ENCODE peak calls at places on chromosomes 3 and 15, in five cellular contexts. L is small intestine, P is psoas muscle, D is AG04450, O is left ventricle myocardium inferior. C is an unnamed sample. For H3K9me3, the result is how much of the 10 kb centered on the place peaks cover.

GRCh38 chr15:98906712-98907083 is 100.9 kb downstream of the PGPEP1L start:
- DNase-seq in L (no peak), P (peak), D (no peak), O (peak), C (no peak)

GRCh38 chr15:71151061-71151460 is 35.8 kb downstream of the THSD4 start:
- DNase-seq in L (no peak), P (no peak), D (no peak), O (no peak), C (no peak)

GRCh38 chr3:98994128-98994762 is 92.8 kb upstream of the DCBLD2 start:
- DNase-seq in L (peak), P (no peak), D (peak), O (no peak), C (no peak)

GRCh38 chr3:197369545-197369944 is 71.1 kb upstream of the DLG1 start:
- DNase-seq in L (no peak), P (no peak), D (no peak), O (no peak), C (no peak)

GRCh38 chr3:104785966-104786365 is 580.7 kb upstream of the ALCAM start:
- DNase-seq in L (no peak), P (no peak), D (no peak), O (no peak), C (no peak)

GRCh38 chr3:53026423-53027162 is 19.3 kb downstream of the SFMBT1 start:
- DNase-seq in L (no peak), P (no peak), D (no peak), O (no peak), C (no peak)

GRCh38 chr3:41900265-41900664 is 61.6 kb downstream of the ULK4 start:
- DNase-seq in L (no peak), P (no peak), D (no peak), O (no peak), C (no peak)

GRCh38 chr15:82098674-82099073 is 52.9 kb upstream of the MEX3B start:
- DNase-seq in L (no peak), P (no peak), D (no peak), O (no peak), C (no peak)

GRCh38 chr15:74320358-74321247 is 46.8 kb downstream of the CYP11A1 start:
- DNase-seq in L (peak), P (peak), D (no peak), O (peak), C (no peak)

GRCh38 chr3:24123596-24123995 is 178.5 kb downstream of the NR1D2 start:
- DNase-seq in L (no peak), P (no peak), D (no peak), O (no peak), C (no peak)

GRCh38 chr3:115986555-115987207 is 363.4 kb downstream of the GAP43 start:
- DNase-seq in L (no peak), P (no peak), D (no peak), O (no peak), C (no peak)

GRCh38 chr3:196322-197153 is at the start of gene CHL1:
- DNase-seq in L (no peak), P (no peak), D (no peak), O (no peak), C (no peak)

GRCh38 chr3:112126501-112126900 is 6.5 kb downstream of the GCSAM start:
- DNase-seq in L (no peak), P (no peak), D (no peak), O (no peak), C (no peak)

DNA sequence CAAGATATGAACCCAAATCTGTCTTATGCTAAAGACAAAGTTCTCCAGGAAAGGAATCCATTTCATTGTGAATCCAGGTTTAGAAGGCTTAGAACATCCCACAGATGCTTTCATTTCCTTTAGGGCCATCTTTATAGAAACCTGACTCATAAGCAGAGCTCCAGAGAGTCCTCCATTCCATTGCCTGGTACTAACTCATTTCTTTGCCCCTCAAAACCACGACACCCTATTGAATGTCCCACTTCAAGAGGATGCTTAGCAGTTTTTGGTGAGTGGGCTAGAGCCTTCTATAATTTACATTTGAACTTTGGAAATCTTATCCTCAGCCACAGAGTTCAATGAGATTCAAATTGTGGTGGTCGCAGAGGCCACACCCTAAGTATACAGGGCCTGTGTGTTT is 325.0 kb downstream of the NTRK3 start:
- DNase-seq in L (no peak), P (no peak), D (no peak), O (no peak), C (no peak)
- H3K9me3 ChIP-seq in L (under half), P (under half), D (under half), O (under half), C (under half)

GRCh38 chr3:151012753-151013152 is 40.2 kb upstream of the CLRN1 start:
- DNase-seq in L (no peak), P (no peak), D (no peak), O (no peak), C (no peak)

GRCh38 chr3:151015762-151016161 is 43.2 kb upstream of the CLRN1 start:
- DNase-seq in L (no peak), P (no peak), D (no peak), O (no peak), C (no peak)

GRCh38 chr3:151011427-151011826 is 38.9 kb upstream of the CLRN1 start:
- DNase-seq in L (peak), P (no peak), D (no peak), O (no peak), C (no peak)

GRCh38 chr3:151016421-151016820 is 43.9 kb upstream of the CLRN1 start:
- DNase-seq in L (no peak), P (no peak), D (no peak), O (no peak), C (no peak)

DNA sequence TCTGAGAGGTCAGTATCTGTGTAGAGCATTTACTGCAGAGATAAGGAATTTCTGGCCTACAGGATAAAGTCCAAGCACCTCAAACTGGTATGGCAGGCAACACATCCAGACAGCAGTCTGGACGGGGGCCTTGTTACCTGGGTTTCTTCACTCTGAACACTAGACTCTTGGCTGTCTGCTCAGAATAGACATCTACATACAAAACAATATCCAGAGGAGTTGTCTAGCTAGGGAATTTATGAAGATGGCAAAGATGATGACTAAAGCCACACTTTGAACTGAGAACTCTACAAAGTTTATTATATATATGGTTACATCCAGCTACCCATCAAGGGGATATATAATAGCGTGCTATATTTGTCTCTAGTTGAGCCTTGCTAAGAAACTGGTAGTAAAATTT is 42.1 kb upstream of the CLRN1 start:
- DNase-seq in L (peak), P (no peak), D (no peak), O (no peak), C (no peak)
- H3K9me3 ChIP-seq in L (under half), P (under half), D (under half), O (under half), C (under half)

DNA sequence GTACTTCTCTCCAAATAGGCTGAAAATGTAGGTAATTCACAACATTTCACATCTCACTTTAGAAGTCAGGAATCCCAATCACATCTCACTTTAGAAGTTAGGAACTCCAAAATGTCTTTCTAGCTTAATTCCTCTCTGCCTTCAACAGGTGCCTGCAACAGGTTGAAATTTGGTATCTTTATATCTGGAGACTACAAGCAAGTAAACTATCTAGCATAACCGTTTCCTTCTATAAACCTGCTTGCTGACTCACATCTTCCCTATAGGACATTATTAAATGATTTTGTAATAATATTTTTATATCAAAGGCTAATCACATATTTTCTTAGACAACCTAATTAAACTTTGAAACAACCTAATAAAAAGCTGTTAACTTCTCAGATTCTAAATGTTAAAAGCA is 18.2 kb downstream of the RFX7 start:
- DNase-seq in L (no peak), P (no peak), D (no peak), O (no peak), C (no peak)
- H3K9me3 ChIP-seq in L (under half), P (under half), D (under half), O (under half), C (under half)

GRCh38 chr3:123120546-123120945 is 53.7 kb downstream of the PDIA5 start:
- DNase-seq in L (no peak), P (no peak), D (no peak), O (no peak), C (no peak)

GRCh38 chr3:123116116-123116515 is 49.3 kb downstream of the PDIA5 start:
- DNase-seq in L (no peak), P (no peak), D (no peak), O (no peak), C (no peak)

GRCh38 chr3:123122525-123123315 is 55.9 kb downstream of the PDIA5 start:
- DNase-seq in L (no peak), P (no peak), D (no peak), O (no peak), C (no peak)

GRCh38 chr3:123119388-123119787 is 52.6 kb downstream of the PDIA5 start:
- DNase-seq in L (no peak), P (no peak), D (no peak), O (no peak), C (no peak)

GRCh38 chr3:123119802-123120201 is 53.0 kb downstream of the PDIA5 start:
- DNase-seq in L (no peak), P (no peak), D (no peak), O (no peak), C (no peak)
- H3K9me3 ChIP-seq in L (under half), P (under half), D (under half), O (under half), C (under half)

DNA sequence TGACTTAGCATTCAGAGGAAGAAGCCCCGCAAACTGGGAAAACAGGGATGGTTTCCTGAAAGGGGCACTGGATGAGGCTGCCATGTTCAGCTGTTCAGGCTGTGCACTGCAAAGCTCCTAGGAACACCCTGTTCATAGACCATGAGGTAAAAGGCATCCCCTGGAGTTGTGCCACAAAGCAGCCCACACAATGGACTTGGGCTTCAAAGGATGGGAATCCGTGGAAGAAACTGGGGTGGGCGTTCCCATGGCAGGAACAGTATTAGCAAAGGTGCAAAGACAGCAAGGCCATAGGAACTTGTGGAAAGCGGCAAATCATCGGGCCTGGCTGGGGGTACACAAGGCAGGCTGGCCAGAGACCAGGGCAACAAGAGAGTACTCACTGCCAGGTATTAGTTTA is 8.9 kb downstream of the OXTR start:
- DNase-seq in L (no peak), P (no peak), D (no peak), O (no peak), C (no peak)
- H3K9me3 ChIP-seq in L (under half), P (under half), D (under half), O (under half), C (under half)

DNA sequence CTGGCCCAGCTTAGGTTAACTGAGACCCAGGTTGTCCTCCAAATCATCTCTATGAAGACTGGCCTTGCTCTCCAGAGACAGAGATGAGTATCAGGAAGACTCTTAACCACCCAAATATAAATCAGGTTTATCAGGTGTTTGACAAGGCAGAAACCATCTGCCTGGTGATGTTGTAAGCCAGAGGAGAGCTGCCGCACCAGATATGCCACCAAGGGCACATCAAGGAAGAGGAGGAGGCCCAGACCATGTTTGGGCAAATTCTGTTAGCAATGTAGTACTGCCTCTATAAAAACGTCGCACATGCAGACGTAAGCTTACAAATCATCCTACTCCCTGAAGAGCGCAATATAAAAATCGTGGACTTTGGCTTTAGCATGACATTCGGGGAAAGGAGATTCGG is 21.0 kb upstream of the RPL32 start:
- DNase-seq in L (no peak), P (peak), D (no peak), O (no peak), C (no peak)
- H3K9me3 ChIP-seq in L (under half), P (under half), D (under half), O (under half), C (under half)

GRCh38 chr3:62376187-62376720 is 2.9 kb upstream of the FEZF2 start:
- DNase-seq in L (no peak), P (no peak), D (no peak), O (no peak), C (no peak)
- H3K9me3 ChIP-seq in L (under half), P (under half), D (under half), O (under half), C (under half)

DNA sequence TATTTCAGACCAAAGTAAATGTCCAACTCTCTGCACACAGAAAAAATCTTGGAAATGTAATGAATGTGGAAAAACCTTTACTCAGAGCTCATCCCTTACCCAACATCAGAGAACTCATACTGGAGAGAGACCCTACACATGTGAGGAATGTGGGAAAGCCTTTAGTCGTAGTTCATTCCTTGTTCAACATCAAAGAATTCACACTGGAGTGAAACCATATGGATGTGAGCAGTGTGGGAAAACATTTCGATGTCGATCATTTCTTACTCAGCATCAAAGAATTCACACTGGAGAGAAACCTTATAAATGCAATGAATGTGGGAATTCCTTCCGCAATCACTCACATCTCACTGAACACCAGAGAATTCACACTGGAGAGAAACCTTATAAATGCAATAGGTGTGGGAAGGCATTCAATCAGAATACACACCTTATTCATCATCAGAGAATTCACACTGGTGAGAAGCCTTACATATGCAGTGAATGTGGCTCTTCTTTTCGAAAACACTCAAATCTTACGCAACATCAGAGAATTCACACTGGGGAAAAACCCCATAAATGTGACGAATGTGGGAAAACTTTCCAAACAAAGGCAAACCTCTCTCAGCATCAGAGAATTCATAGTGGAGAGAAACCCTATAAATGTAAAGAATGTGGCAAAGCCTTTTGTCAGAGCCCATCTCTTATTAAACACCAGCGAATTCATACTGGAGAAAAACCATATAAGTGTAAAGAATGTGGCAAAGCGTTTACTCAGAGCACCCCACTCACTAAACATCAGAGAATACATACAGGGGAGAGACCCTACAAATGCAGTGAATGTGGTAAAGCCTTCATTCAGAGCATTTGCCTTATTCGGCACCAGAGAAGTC is 8.0 kb upstream of the ZNF501 start:
- DNase-seq in L (no peak), P (no peak), D (no peak), O (no peak), C (no peak)
- H3K9me3 ChIP-seq in L (under half), P (half or more), D (half or more), O (half or more), C (under half)

C was measured in gastrocnemius medialis.